ENCODE peak calls at places on chromosomes 3 and 15, in nine cellular contexts. V, X, M, Y, W, O, H, C and J are unnamed samples.

GRCh38 chr15:89665449-89666146 is 10.3 kb upstream of the KIF7 start:
- DNase-seq in V (peak; percentile 65), X (peak; percentile 16), M (peak; percentile 82), Y (peak; percentile 64), W (no peak), O (peak; percentile 13), H (peak; percentile 58), C (peak; percentile 11), J (peak; percentile 67)

GRCh38 chr3:29751647-29752263 is 470.9 kb downstream of the RBMS3 start:
- DNase-seq in V (no peak), X (no peak), M (no peak), Y (no peak), W (no peak), O (peak; percentile 47), H (no peak), C (no peak), J (peak; percentile 28)

GRCh38 chr15:89389841-89390603 is 55.4 kb upstream of the POLG start:
- DNase-seq in V (no peak), X (no peak), M (no peak), Y (peak; percentile 34), W (no peak), O (no peak), H (no peak), C (no peak), J (no peak)

GRCh38 chr15:75348034-75348562 is 1.3 kb downstream of the NEIL1 start:
- DNase-seq in V (no peak), X (no peak), M (peak; percentile 44), Y (no peak), W (no peak), O (no peak), H (no peak), C (no peak), J (no peak)

GRCh38 chr3:190092250-190092649 is 28.4 kb downstream of the P3H2 start:
- DNase-seq in V (peak; percentile 94), X (peak; percentile 57), M (peak; percentile 76), Y (no peak), W (no peak), O (peak; percentile 88), H (peak; percentile 86), C (no peak), J (no peak)

GRCh38 chr15:92910451-92910850 is 10.3 kb downstream of the CHD2 start:
- DNase-seq in V (no peak), X (no peak), M (no peak), Y (no peak), W (no peak), O (no peak), H (no peak), C (no peak), J (no peak)

GRCh38 chr3:156685752-156686151 is 11.4 kb downstream of the TIPARP start:
- DNase-seq in V (no peak), X (no peak), M (no peak), Y (no peak), W (no peak), O (no peak), H (no peak), C (no peak), J (no peak)

GRCh38 chr3:46934067-46934466 is 42.5 kb downstream of the CCDC12 start:
- DNase-seq in V (no peak), X (no peak), M (peak; percentile 15), Y (no peak), W (no peak), O (no peak), H (no peak), C (no peak), J (peak; percentile 32)

GRCh38 chr15:51366911-51367310 is 25.5 kb downstream of the GLDN start:
- DNase-seq in V (peak; percentile 84), X (no peak), M (peak; percentile 82), Y (no peak), W (no peak), O (no peak), H (peak; percentile 70), C (no peak), J (peak; percentile 64)

GRCh38 chr3:158443632-158444031 is 127.4 kb upstream of the MLF1 start:
- DNase-seq in V (no peak), X (no peak), M (no peak), Y (no peak), W (no peak), O (no peak), H (no peak), C (no peak), J (no peak)

GRCh38 chr3:15861163-15861562 is 63.4 kb upstream of the ANKRD28 start:
- DNase-seq in V (no peak), X (no peak), M (no peak), Y (no peak), W (no peak), O (no peak), H (no peak), C (no peak), J (no peak)

GRCh38 chr15:60840306-60840702 is 361.4 kb upstream of the ICE2 start:
- DNase-seq in V (no peak), X (peak; percentile 24), M (peak; percentile 77), Y (peak; percentile 37), W (no peak), O (no peak), H (peak; percentile 17), C (no peak), J (peak; percentile 51)

GRCh38 chr3:152084441-152084840 is 184.3 kb upstream of the MBNL1 start:
- DNase-seq in V (no peak), X (no peak), M (no peak), Y (no peak), W (no peak), O (no peak), H (no peak), C (no peak), J (no peak)

GRCh38 chr3:194139085-194139976 is 3.4 kb downstream of the HES1 start:
- DNase-seq in V (no peak), X (peak; percentile 67), M (peak; percentile 88), Y (peak; percentile 65), W (no peak), O (peak; percentile 86), H (peak; percentile 87), C (no peak), J (peak; percentile 30)

GRCh38 chr3:145094355-145094941 is 1066.5 kb downstream of the PLOD2 start:
- DNase-seq in V (peak; percentile 84), X (peak; percentile 92), M (peak; percentile 60), Y (no peak), W (no peak), O (peak; percentile 48), H (peak; percentile 70), C (peak; percentile 5), J (peak; percentile 7)

GRCh38 chr15:90624278-90624930 is 92.7 kb upstream of the BLM start:
- DNase-seq in V (no peak), X (no peak), M (no peak), Y (no peak), W (no peak), O (no peak), H (no peak), C (no peak), J (no peak)

GRCh38 chr15:62472616-62473299 is 307.7 kb upstream of the C2CD4B start:
- DNase-seq in V (no peak), X (no peak), M (peak; percentile 18), Y (no peak), W (no peak), O (no peak), H (no peak), C (no peak), J (no peak)

GRCh38 chr3:136838641-136839555 is 20.0 kb downstream of the SLC35G2 start:
- DNase-seq in V (peak; percentile 35), X (no peak), M (peak; percentile 69), Y (no peak), W (no peak), O (peak; percentile 96), H (peak; percentile 70), C (no peak), J (peak; percentile 13)

DNA sequence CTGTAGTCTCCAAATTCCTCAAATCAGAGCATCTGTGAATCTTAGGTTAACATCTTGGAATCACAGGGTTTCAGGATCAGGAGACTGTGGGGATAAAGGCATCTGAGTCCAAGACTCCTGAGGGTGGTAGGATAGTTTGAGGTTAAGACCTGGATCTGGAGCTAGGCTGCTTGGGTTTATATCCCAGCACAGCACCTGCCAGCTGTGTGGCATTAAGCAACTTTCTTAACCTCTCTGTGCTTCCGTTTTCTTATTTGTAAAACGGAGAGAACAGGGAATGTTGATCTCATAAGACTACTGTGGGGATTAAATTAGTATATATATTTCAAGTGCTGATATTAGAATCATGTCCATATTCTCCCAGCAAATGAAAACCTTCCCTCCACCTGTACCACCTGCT is 33.6 kb downstream of the WNT7A start:
- DNase-seq in V (no peak), X (no peak), M (no peak), Y (no peak), W (no peak), O (no peak), H (no peak), C (no peak), J (no peak)
- H3K27me3 ChIP-seq in V (no peaks in the 10 kb centered on the region), X (no peaks in the 10 kb centered on the region), M (peaks cover 5% of the 10 kb centered on the region), Y (no peaks in the 10 kb centered on the region), W (peaks cover 4% of the 10 kb centered on the region), O (no peaks in the 10 kb centered on the region), H (no peaks in the 10 kb centered on the region), C (no peaks in the 10 kb centered on the region), J (no peaks in the 10 kb centered on the region)

GRCh38 chr15:80264031-80264430 is 12.0 kb upstream of the CTXND1 start:
- DNase-seq in V (peak; percentile 31), X (peak; percentile 20), M (peak; percentile 39), Y (no peak), W (no peak), O (no peak), H (peak; percentile 6), C (no peak), J (no peak)
- H3K27me3 ChIP-seq in V (no peaks in the 10 kb centered on the region), X (no peaks in the 10 kb centered on the region), M (peaks cover 21% of the 10 kb centered on the region), Y (peaks cover 3% of the 10 kb centered on the region), W (no peaks in the 10 kb centered on the region), O (peaks cover 22% of the 10 kb centered on the region), H (no peaks in the 10 kb centered on the region), C (peaks cover 5% of the 10 kb centered on the region), J (peaks cover 3% of the 10 kb centered on the region)

GRCh38 chr3:72300621-72301020 is 515.7 kb upstream of the PROK2 start:
- DNase-seq in V (no peak), X (no peak), M (no peak), Y (no peak), W (no peak), O (no peak), H (no peak), C (no peak), J (no peak)
- H3K27me3 ChIP-seq in V (peaks cover 2% of the 10 kb centered on the region), X (no peaks in the 10 kb centered on the region), M (no peaks in the 10 kb centered on the region), Y (no peaks in the 10 kb centered on the region), W (no peaks in the 10 kb centered on the region), O (no peaks in the 10 kb centered on the region), H (no peaks in the 10 kb centered on the region), C (no peaks in the 10 kb centered on the region), J (no peaks in the 10 kb centered on the region)

DNA sequence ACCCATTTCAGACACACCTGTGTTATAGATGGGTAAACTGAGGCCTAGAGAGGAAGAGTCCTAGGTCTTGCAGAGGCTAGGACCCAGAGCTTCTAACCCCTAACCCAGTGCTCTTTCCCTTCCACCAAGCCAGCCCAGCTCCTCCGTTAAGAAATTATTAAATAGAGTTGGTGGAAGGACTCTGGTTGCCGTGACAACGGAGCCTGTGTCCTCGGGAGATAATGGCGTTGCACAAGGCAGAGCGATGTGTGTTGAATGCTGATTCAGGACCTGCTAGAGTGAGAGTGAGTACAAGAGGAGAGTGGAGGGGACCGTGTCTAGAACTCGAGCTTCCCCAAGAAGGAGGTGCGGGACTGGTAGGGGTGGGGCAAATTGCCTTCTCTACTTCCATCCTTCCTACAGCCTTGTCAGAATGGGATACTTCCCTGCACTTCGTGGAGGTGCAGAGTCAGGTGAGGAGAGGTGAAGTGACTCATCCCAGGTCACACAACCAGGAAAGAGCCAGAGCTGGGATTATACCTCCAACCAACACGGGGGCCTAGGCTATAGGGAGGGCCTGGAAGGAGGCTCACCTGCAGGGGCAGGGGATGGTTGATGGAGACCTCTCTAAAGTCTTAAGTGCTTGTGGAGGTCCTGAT is 8.6 kb downstream of the SLC6A1 start:
- DNase-seq in V (no peak), X (no peak), M (peak; percentile 13), Y (no peak), W (no peak), O (peak; percentile 17), H (no peak), C (no peak), J (no peak)
- H3K27me3 ChIP-seq in V (peaks cover 12% of the 10 kb centered on the region), X (peaks cover 64% of the 10 kb centered on the region), M (peaks cover 28% of the 10 kb centered on the region), Y (no peaks in the 10 kb centered on the region), W (peaks cover under 1% of the 10 kb centered on the region), O (peaks cover 12% of the 10 kb centered on the region), H (peaks cover 82% of the 10 kb centered on the region), C (peaks cover 2% of the 10 kb centered on the region), J (no peaks in the 10 kb centered on the region)